ENCODE peak calls at places on chromosomes 6 and 20, in ten cellular contexts. V is testis, R is ovary, Q is lower lobe of right lung, S is mesendoderm, Y is mesenchymal stem cell, Z is suprapubic skin, U is Caco-2, P is small intestine, F is transverse colon. D is an unnamed sample. For H3K4me1, the result is how much of the 10 kb centered on the place peaks cover.

GRCh38 chr6:43292763-43293318 is 5.2 kb upstream of the SLC22A7 start:
- DNase-seq in S (no peak), Q (no peak), F (no peak), Z (no peak), P (no peak), R (no peak), Y (no peak), V (no peak), U (no peak), D (no peak)

GRCh38 chr20:15763344-15763743 is 809.9 kb downstream of the KIF16B start:
- DNase-seq in Q (no peak), Z (no peak), V (no peak), Y (no peak), U (no peak), R (no peak), P (no peak), F (no peak), S (no peak), D (no peak)

GRCh38 chr6:128112494-128112893 is 211.6 kb upstream of the THEMIS start:
- DNase-seq in Z (no peak), F (no peak), R (no peak), S (no peak), Q (no peak), P (peak), V (no peak), U (no peak), Y (peak), D (no peak)

GRCh38 chr6:117483645-117484016 is 1.2 kb downstream of the DCBLD1 start:
- DNase-seq in F (peak), R (no peak), V (peak), Y (peak), U (no peak), Z (no peak), Q (no peak), P (no peak), S (no peak), D (no peak)

GRCh38 chr6:104473021-104473429 is 386.7 kb downstream of the HACE1 start:
- DNase-seq in Z (no peak), V (no peak), R (no peak), Y (no peak), U (no peak), Q (no peak), P (no peak), F (no peak), S (peak), D (no peak)

GRCh38 chr6:48194596-48195295 is 83.7 kb upstream of the PTCHD4 start:
- DNase-seq in F (no peak), S (no peak), R (no peak), P (no peak), Y (no peak), U (no peak), V (no peak), Q (no peak), Z (no peak), D (no peak)

GRCh38 chr6:83313880-83314279 is 117.0 kb downstream of the ME1 start:
- DNase-seq in R (no peak), S (no peak), V (no peak), F (no peak), P (no peak), Y (no peak), Q (no peak), Z (no peak), U (no peak), D (no peak)

GRCh38 chr20:11686900-11687543 is 230.7 kb upstream of the BTBD3 start:
- DNase-seq in F (peak), U (peak), Z (no peak), Q (peak), P (peak), V (peak), S (peak), R (no peak), Y (peak), D (peak)

GRCh38 chr6:32952817-32953739 is at the start of gene HLA-DMA:
- DNase-seq in P (peak), Q (peak), F (peak), Y (peak), S (peak), V (peak), R (peak), U (peak), Z (peak), D (peak)

GRCh38 chr6:51515052-51515402 is 572.4 kb downstream of the PKHD1 start:
- DNase-seq in F (no peak), V (no peak), Z (no peak), Y (no peak), S (no peak), U (no peak), Q (no peak), R (no peak), P (no peak), D (no peak)

GRCh38 chr6:19210849-19211590 is 626.1 kb upstream of the ID4 start:
- DNase-seq in F (no peak), U (peak), V (peak), Q (no peak), S (peak), Y (no peak), Z (no peak), R (peak), P (no peak), D (peak)

GRCh38 chr6:170080169-170080827 is 210.6 kb downstream of the DLL1 start:
- DNase-seq in V (peak), Z (peak), P (no peak), U (no peak), Y (no peak), R (no peak), S (no peak), F (peak), Q (peak), D (peak)

GRCh38 chr20:58141496-58141895 is 87.0 kb downstream of the ANKRD60 start:
- DNase-seq in F (no peak), Y (no peak), Z (peak), R (no peak), P (no peak), Q (no peak), S (no peak), V (no peak), U (no peak), D (no peak)

GRCh38 chr6:158770948-158771347 is 48.2 kb downstream of the EZR start:
- DNase-seq in Z (no peak), Y (no peak), P (no peak), Q (no peak), U (no peak), F (no peak), R (no peak), S (no peak), V (no peak), D (peak)

GRCh38 chr20:57647933-57648785 is 27.9 kb upstream of the ZBP1 start:
- DNase-seq in Y (no peak), U (no peak), Q (peak), R (no peak), V (no peak), Z (no peak), S (no peak), F (no peak), P (no peak), D (no peak)

GRCh38 chr20:1333462-1334369 is 4.8 kb upstream of the SDCBP2 start:
- DNase-seq in P (no peak), U (no peak), Q (no peak), Y (no peak), R (no peak), S (no peak), F (no peak), V (no peak), Z (peak), D (no peak)

GRCh38 chr6:55632953-55633352 is 54.0 kb upstream of the HMGCLL1 start:
- DNase-seq in Y (no peak), Q (no peak), P (no peak), R (no peak), U (no peak), Z (no peak), S (no peak), F (no peak), V (no peak), D (no peak)

GRCh38 chr6:31114970-31115849 is 610 bp downstream of the PSORS1C1 start:
- DNase-seq in Y (peak), Z (no peak), P (peak), S (peak), F (no peak), R (no peak), Q (no peak), U (no peak), V (no peak), D (no peak)

GRCh38 chr6:133769463-133769862 is 119.5 kb upstream of the TCF21 start:
- DNase-seq in Q (no peak), Z (no peak), S (peak), R (no peak), F (no peak), P (no peak), V (no peak), Y (peak), U (no peak), D (no peak)

GRCh38 chr6:63975685-63976084 is 340.1 kb downstream of the PHF3 start:
- DNase-seq in F (no peak), U (no peak), Z (no peak), Y (peak), R (no peak), Q (no peak), P (no peak), S (no peak), V (no peak), D (no peak)

GRCh38 chr20:37226889-37227288 is 34.7 kb downstream of the GHRH start:
- DNase-seq in S (no peak), V (peak), F (peak), R (peak), Q (no peak), U (no peak), Y (no peak), P (peak), Z (peak), D (peak)

GRCh38 chr20:37228111-37228510 is 33.5 kb downstream of the GHRH start:
- DNase-seq in U (no peak), F (no peak), Y (no peak), P (no peak), V (no peak), Q (no peak), R (no peak), S (no peak), Z (peak), D (no peak)

GRCh38 chr20:37228656-37229055 is 33.0 kb downstream of the GHRH start:
- DNase-seq in Q (no peak), U (no peak), Z (peak), Y (no peak), S (no peak), V (no peak), P (no peak), R (no peak), F (no peak), D (no peak)

GRCh38 chr20:37230200-37230599 is 31.4 kb downstream of the GHRH start:
- DNase-seq in Q (no peak), F (no peak), Z (peak), S (no peak), R (no peak), P (no peak), V (no peak), Y (no peak), U (no peak), D (no peak)

DNA sequence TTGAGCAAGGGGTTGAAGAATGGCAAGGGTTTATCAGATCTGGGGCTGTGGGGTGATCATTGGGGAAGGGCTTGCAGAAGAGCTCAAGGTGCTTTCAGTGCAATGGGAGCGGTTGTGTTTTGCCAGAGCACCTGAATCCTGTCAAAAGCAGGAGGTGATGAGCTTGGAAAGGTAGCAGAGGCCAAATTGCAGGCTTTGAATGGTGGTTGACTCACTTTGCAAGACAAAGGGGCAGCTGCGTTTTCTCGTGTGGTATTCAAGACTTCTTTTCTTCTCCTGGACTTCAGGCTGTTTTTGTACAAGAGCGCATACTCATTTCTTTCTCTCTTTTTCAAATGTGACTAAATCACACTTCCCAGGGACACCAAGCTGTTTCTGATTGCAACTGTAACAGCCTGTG is 32.3 kb downstream of the GHRH start:
- DNase-seq in F (no peak), V (no peak), R (no peak), Y (no peak), S (no peak), Z (peak), U (no peak), Q (no peak), P (no peak), D (no peak)
- H3K4me1 ChIP-seq in F (under half), V (under half), R (under half), Y (under half), S (under half), Z (under half), U (under half), Q (under half), P (under half), D (under half)

DNA sequence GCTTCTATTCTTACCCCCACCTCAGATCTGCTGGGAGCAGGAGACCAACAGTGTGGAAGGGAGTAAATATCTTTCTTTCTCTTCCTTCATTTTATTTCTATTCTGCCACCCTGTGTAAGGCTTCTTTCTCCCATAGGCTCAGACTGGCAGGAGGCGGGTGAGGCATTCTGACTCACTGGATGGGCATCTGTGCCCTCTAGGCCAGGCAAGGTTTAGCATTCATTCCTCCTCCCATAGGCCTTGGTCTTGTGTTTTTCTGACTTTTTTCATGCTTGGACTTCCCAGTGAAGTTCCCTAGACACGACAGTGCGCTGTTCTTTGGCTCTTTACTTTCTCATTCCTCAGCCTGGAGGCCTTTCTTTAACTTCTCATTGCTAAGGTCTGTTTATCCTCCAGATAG is 235.2 kb downstream of the SYNE1 start:
- DNase-seq in P (no peak), R (no peak), U (no peak), Z (no peak), V (no peak), F (no peak), S (no peak), Y (no peak), Q (no peak), D (no peak)
- H3K4me3 ChIP-seq in P (no peak), R (no peak), U (no peak), Z (no peak), V (no peak), F (no peak), S (no peak), Y (no peak), Q (no peak), D (no peak)

DNA sequence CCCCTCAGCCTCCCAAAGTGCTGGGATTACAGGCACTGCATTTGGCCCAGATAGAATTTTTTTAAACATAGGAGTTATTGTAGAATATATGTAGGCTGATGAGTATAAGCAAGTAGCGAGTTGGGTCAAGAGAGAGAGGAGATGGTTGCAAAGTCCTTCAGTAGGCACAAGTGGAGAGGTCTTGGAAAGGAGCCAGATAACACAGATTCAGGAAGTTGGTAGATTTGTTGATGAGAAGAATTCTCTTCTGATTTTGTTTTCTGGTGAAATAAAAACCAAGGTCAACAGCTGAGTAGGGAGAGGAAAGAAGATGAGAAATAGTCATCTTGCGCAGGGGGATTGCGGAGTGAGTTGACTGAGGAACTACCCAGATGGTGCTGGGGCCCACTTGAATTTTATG is 17.5 kb upstream of the CD83 start:
- DNase-seq in Z (no peak), P (no peak), Q (no peak), V (no peak), Y (no peak), R (no peak), F (no peak), S (no peak), U (no peak), D (no peak)
- H3K4me1 ChIP-seq in Z (under half), P (under half), Q (under half), V (under half), Y (under half), R (under half), F (under half), S (under half), U (under half), D (under half)

DNA sequence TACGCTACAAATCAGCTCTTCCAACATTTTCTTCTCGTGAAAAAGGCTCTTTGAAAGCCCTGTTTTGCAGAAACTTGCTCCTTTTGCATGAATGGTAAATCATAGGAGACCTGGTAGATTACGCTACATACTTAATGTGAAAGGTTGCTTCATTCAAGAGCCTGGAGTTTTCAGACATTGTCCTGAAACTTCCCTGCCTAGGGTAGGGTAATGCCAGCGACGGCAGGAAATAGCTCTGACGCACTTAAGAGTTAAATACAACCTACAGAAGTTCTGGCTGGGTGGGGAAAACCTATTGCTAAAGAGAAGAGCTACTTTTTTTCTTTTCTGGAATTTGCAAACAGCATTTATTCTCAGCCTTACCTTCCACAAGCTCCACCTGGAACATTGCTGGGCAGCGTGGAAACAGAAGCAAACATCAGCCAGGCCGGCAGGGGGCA is 144.5 kb downstream of the LPA start:
- DNase-seq in Y (no peak), R (no peak), S (no peak), Z (no peak), V (no peak), P (peak), F (no peak), Q (no peak), U (no peak), D (no peak)
- H3K4me3 ChIP-seq in Y (peak), R (peak), S (no peak), Z (peak), V (peak), P (peak), F (peak), Q (peak), U (peak), D (peak)

D was measured in right cardiac atrium.